ENCODE peak calls at places on chromosomes 6 and 20, in five cellular contexts. T, X, B, G and A are unnamed samples.

GRCh38 chr6:43733471-43734293 is 36.3 kb upstream of the VEGFA start:
- DNase-seq in T (no peak), X (peak), B (no peak), G (no peak), A (no peak)

GRCh38 chr20:59993736-59994484 is 35.7 kb downstream of the CDH26 start:
- DNase-seq in G (no peak), X (no peak), T (no peak), B (peak), A (peak)

GRCh38 chr20:11035211-11035610 is 361.4 kb upstream of the JAG1 start:
- DNase-seq in X (no peak), T (no peak), G (no peak), B (no peak), A (no peak)

GRCh38 chr6:27672113-27672799 is 199.4 kb upstream of the ZNF184 start:
- DNase-seq in X (no peak), B (peak), T (peak), G (peak), A (peak)

GRCh38 chr6:150720774-150721233 is 121.1 kb downstream of the PLEKHG1 start:
- DNase-seq in X (no peak), T (no peak), B (no peak), G (peak), A (no peak)

GRCh38 chr6:37486440-37486839 is 13.3 kb downstream of the CCDC167 start:
- DNase-seq in G (no peak), T (no peak), B (no peak), X (peak), A (no peak)

GRCh38 chr6:31399589-31400466 is 3.6 kb upstream of the MICA start:
- DNase-seq in B (peak), G (peak), X (peak), T (peak), A (peak)

GRCh38 chr20:20327756-20328155 is 40.1 kb upstream of the INSM1 start:
- DNase-seq in X (no peak), B (no peak), T (no peak), G (no peak), A (no peak)

GRCh38 chr6:10250655-10251220 is 164.1 kb downstream of the TFAP2A start:
- DNase-seq in T (no peak), X (no peak), B (no peak), G (no peak), A (no peak)

GRCh38 chr6:137361701-137362100 is 132.5 kb downstream of the OLIG3 start:
- DNase-seq in X (no peak), T (no peak), G (no peak), B (no peak), A (no peak)

GRCh38 chr6:133547136-133547535 is 306.0 kb downstream of the EYA4 start:
- DNase-seq in X (no peak), G (no peak), T (no peak), B (no peak), A (no peak)

GRCh38 chr6:133540361-133540760 is 299.2 kb downstream of the EYA4 start:
- DNase-seq in T (no peak), B (no peak), G (no peak), X (no peak), A (no peak)

GRCh38 chr6:133544419-133544818 is 303.3 kb downstream of the EYA4 start:
- DNase-seq in G (no peak), T (no peak), X (no peak), B (no peak), A (no peak)

GRCh38 chr6:133546098-133546497 is 304.9 kb downstream of the EYA4 start:
- DNase-seq in T (no peak), X (no peak), B (no peak), G (peak), A (no peak)

GRCh38 chr6:133542056-133542821 is 301.1 kb downstream of the EYA4 start:
- DNase-seq in B (no peak), X (no peak), G (peak), T (no peak), A (no peak)
- TF ChIP-seq CTCF in B (no peak), X (no peak), G (no peak), T (no peak), A (no peak)

DNA sequence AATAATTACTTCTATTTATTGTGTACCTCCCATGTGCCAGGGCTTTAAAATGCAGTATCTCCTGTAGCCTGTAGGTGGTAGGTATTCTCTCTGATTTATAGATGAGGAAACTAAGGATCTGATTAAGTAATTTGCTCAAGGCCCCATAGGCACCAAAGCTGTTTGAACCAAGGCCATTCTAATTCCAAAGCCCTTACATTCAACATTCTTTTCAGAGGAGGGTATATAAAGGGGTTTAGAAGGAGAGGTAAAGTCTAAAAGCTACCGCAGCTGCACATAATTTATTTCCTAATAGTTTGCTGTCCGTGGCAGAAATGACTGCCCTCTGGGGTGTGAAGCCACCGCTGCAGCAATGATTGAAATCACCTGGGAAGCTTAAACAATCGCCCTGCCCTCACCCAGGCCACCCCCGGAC is 95.0 kb upstream of the FAM8A1 start:
- DNase-seq in T (no peak), X (no peak), B (no peak), G (peak), A (no peak)
- TF ChIP-seq CTCF in T (no peak), X (no peak), B (no peak), G (peak), A (peak)

DNA sequence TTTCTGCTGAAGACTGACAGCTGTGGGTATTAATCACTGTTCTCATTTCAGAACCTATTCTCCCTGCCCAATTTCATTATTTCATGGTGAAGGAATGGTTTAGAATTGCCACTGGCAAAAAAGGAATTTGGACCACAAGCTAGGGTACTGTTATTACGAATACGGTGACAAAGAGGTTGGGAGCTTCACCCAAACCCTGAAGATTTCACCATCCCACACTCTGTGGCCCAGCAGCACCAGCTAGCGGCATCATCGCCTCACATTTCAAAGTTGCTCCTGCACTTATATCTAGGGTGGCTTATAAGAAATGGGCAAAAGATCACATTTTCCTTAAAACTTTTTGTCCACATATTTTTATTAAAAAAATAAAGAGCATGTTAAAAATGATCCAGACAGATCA is 236.1 kb downstream of the SYNDIG1 start:
- DNase-seq in X (no peak), G (no peak), T (no peak), B (no peak), A (no peak)
- TF ChIP-seq CTCF in X (no peak), G (no peak), T (no peak), B (no peak), A (no peak)

GRCh38 chr6:134174790-134175531 is 122.5 kb upstream of the SLC2A12 start:
- DNase-seq in X (peak), G (peak), T (peak), B (peak), A (peak)
- TF ChIP-seq CTCF in X (no peak), G (no peak), T (no peak), B (no peak), A (no peak)

GRCh38 chr20:6265204-6265904 is 142.5 kb upstream of the FERMT1 start:
- DNase-seq in X (no peak), B (no peak), T (no peak), G (peak), A (no peak)
- TF ChIP-seq CTCF in X (no peak), B (no peak), T (no peak), G (peak), A (no peak)

GRCh38 chr20:3696200-3696599 is 14.4 kb upstream of the ADAM33 start:
- DNase-seq in X (no peak), T (no peak), G (no peak), B (no peak), A (no peak)

GRCh38 chr20:3701061-3701998 is 11.1 kb downstream of the SIGLEC1 start:
- DNase-seq in G (no peak), T (no peak), X (no peak), B (no peak), A (no peak)

GRCh38 chr20:3696745-3697587 is 15.2 kb upstream of the ADAM33 start:
- DNase-seq in G (no peak), B (no peak), X (no peak), T (no peak), A (no peak)

GRCh38 chr20:3697588-3698235 is 14.7 kb downstream of the SIGLEC1 start:
- DNase-seq in B (no peak), X (no peak), G (no peak), T (no peak), A (no peak)

DNA sequence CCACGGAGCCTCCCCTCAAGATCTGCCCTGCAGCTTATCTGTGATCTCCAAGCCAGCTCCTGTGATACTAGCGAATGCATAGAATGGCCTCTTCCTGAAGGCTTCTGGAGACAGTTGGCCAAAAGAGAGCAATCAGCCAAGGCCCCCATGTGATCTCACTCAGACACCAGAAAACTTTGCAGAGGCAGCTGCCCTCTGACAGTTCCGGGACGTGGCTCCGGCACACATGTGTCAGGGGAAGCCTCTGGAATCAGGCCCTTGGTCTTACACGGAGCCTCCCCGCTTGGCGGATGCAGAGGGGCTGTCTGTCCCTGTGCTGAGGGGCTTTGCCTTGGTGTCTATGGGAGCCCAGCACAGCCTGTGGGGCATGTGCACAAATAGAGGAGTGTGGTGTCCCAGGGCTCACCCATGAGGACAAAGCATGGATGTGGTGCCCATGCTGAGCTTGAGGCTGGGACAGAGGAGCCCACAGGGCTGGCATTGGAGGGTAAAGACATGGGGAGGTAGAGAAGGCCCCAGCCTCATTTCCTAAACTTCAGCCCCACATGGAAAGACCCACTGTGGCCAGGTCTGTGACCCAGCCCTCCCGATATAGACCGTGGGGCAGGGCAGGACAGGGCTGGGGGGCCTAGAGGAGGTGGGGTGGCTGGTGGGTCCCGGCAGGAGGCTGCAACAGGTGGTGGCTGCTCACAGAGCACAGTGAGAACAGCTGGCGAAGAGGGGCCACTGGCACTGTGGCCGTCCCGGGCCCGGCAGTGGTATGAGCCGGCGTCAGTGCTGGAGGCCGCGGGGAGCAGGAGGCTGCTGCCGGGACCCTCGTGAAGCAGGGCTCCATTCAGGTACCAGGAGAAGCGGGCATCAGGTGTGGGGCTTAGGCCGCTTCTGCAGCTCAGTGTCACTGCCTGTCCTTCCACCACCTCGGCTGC is 13.6 kb downstream of the SIGLEC1 start:
- DNase-seq in T (no peak), X (no peak), G (no peak), B (no peak), A (no peak)
- TF ChIP-seq CTCF in T (no peak), X (no peak), G (no peak), B (no peak), A (no peak)

GRCh38 chr6:113120214-113120576 is 737.0 kb upstream of the MARCKS start:
- DNase-seq in T (no peak), X (no peak), B (no peak), G (peak), A (no peak)

GRCh38 chr6:113120577-113121285 is 736.4 kb upstream of the MARCKS start:
- DNase-seq in B (no peak), T (no peak), X (no peak), G (peak), A (no peak)

GRCh38 chr6:113128020-113128419 is 729.1 kb upstream of the MARCKS start:
- DNase-seq in G (no peak), X (no peak), T (no peak), B (no peak), A (no peak)

DNA sequence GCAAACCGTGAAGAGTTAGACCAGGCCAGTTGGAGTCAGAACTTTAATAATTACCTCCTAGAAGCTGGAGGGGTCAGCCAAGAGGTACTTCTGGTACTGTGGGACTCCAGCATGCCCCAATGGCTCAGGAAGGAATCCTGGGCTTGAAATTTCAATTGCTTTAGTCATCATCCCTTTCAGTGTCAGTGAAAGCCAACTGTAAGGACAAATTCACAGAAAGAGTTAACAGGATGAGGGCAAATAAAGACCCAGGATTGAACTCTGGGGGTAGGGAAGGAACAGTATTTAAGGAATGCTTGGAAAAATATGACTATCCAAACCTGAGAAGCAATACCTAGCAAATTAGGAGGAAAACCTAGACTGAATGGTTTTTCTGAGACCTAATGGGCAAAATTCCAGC is 735.1 kb upstream of the MARCKS start:
- DNase-seq in B (peak), X (no peak), G (peak), T (no peak), A (peak)
- TF ChIP-seq CTCF in B (no peak), X (no peak), G (peak), T (no peak), A (no peak)

DNA sequence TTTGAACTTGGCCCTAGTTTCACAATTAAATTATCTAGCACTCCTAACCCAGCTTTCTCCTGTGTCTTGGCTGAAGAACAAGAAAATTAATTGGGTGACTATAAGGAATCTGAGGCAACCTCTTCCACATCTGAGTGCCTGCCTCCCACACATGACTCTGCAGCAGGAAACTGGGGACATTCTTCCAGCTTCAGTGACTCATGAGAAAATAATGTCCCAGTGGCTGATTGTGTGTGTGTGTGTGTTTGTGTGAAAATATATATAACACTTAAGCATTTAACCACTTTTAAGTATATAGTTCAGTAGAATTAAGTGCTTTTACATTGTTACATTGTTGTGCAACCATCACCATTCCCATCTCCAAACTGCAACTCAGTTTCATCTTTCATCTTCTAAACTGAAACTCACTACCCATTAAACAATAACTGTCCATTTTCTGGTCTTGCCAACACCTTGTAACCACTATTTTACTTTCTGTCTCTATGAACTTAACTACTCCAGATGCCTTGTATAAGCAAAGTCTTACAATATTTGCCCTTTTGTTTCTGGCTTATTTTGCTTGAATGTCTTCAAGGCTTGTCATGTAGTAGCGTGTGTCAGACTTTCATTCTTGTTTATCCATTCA is 8.7 kb downstream of the TRIM38 start:
- DNase-seq in G (peak), X (no peak), B (no peak), T (no peak), A (no peak)
- TF ChIP-seq CTCF in G (no peak), X (no peak), B (no peak), T (no peak), A (no peak)

DNA sequence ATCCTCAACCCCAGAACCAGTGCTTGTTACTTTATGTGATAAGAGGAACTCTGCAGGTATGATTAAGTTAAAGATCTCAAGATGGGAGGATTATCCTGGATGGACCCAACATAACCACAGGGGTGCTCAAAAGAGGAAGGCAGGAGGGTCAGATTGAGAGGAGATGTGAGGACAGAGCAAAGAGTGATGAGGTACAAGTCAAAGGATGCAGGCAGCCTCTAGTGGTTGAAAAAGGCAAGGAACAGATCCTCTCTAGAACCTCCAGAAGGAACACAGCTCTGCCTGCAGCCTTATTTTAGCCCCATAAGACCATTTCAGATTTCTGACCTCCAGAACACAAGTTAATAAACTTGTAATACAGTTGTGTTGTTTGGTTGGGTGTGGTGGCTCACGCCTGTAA is 41.2 kb downstream of the PDSS2 start:
- DNase-seq in G (no peak), T (no peak), X (no peak), B (no peak), A (no peak)
- TF ChIP-seq CTCF in G (peak), T (no peak), X (no peak), B (peak), A (peak)

DNA sequence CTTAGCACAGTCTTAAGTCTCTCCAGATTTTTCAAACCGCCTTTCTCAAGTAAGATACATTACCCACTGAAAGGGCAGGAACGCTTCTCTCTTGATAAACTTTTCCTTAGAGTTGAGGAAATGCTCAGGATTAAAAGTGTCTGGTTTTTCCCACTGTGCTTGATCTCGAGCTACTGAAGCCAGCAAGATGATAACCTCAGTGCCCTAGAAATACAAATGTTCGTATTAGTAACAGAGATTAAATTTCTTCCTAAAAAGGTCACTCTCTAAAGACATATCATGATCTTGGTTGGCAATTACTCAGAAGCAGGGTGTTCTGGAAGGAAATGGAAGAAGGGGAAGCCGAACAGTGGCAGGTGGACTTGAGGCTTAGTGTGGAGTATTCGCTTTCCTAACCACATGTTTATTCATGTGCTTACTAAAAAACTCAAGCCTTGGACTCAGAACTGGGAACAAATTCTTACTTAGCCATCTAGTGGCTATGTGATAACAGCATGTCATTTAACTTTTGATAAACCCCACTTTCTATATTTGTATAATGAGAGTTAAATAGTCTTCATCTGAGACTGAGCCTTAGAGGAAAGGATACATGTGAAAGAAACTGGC is 20.1 kb downstream of the C6orf141 start:
- DNase-seq in X (no peak), B (no peak), T (no peak), G (peak), A (no peak)
- TF ChIP-seq CTCF in X (no peak), B (no peak), T (no peak), G (peak), A (no peak)